ENCODE peak calls at places on chromosomes 4 and X, in nine cellular contexts. Q is activated CD4-positive, CD25-positive, alpha-beta regulatory T cell treated with anti-CD3 and anti-CD28 coated beads, Interleukin-2, amount 50 U/mL, for 72 hours; P is cardiac fibroblast; K is BE2C; L is H4; T is stimulated activated CD4-positive, alpha-beta T cell treated with anti-CD3 and anti-CD28 coated beads, TNF-alpha, amount 100 ng/mL, for 4 hours; W is fibroblast of the aortic adventitia; S is activated T-helper 1 cell treated with anti-CD3 and anti-CD28 coated beads, Interleukin-2, amount 50 U/mL, for 16 hours; D is stimulated activated CD8-positive, alpha-beta memory T cell treated with anti-CD3 and anti-CD28 coated beads, Interleukin-7, amount 100 ng/mL, for 1 hour. B is an unnamed sample.

GRCh38 chr4:77156912-77157858 is at the start of gene CCNG2:
- DNase-seq in Q (peak), P (peak), K (peak), L (peak), T (peak), W (peak), S (peak), D (peak), B (peak)

GRCh38 chrX:80513620-80514019 is 93.4 kb downstream of the TENT5D start:
- DNase-seq in Q (no peak), P (no peak), K (no peak), L (no peak), T (no peak), W (no peak), S (no peak), D (no peak), B (no peak)

GRCh38 chr4:66741081-66741480 is 804.2 kb downstream of the CENPC start:
- DNase-seq in Q (no peak), P (peak), K (no peak), L (no peak), T (no peak), W (peak), S (no peak), D (no peak), B (no peak)

GRCh38 chr4:153241970-153242847 is 38.0 kb downstream of the TRIM2 start:
- DNase-seq in Q (no peak), P (no peak), K (no peak), L (peak), T (no peak), W (no peak), S (no peak), D (no peak), B (no peak)

GRCh38 chr4:86594559-86595425 is 677 bp downstream of the PTPN13 start:
- DNase-seq in Q (peak), P (peak), K (peak), L (peak), T (no peak), W (peak), S (no peak), D (no peak), B (peak)

GRCh38 chr4:176778063-176778462 is 14.7 kb downstream of the VEGFC start:
- DNase-seq in Q (no peak), P (peak), K (no peak), L (peak), T (no peak), W (peak), S (no peak), D (no peak), B (no peak)

GRCh38 chr4:155972098-155972497 is 18.4 kb upstream of the CTSO start:
- DNase-seq in Q (no peak), P (peak), K (no peak), L (peak), T (no peak), W (peak), S (no peak), D (no peak), B (no peak)

GRCh38 chrX:2828404-2829065 is at the start of gene GYG2:
- DNase-seq in Q (no peak), P (peak), K (peak), L (peak), T (no peak), W (peak), S (no peak), D (no peak), B (no peak)

GRCh38 chr4:125726121-125726520 is 411.4 kb downstream of the FAT4 start:
- DNase-seq in Q (no peak), P (no peak), K (no peak), L (no peak), T (no peak), W (no peak), S (no peak), D (no peak), B (no peak)

GRCh38 chrX:108722561-108722960 is 13.8 kb downstream of the IRS4 start:
- DNase-seq in Q (no peak), P (no peak), K (no peak), L (no peak), T (no peak), W (no peak), S (no peak), D (no peak), B (no peak)

GRCh38 chrX:136047969-136048368 is 62.7 kb downstream of the SLC9A6 start:
- DNase-seq in Q (no peak), P (peak), K (no peak), L (no peak), T (no peak), W (peak), S (no peak), D (no peak), B (no peak)

GRCh38 chr4:55074386-55074785 is 51.0 kb downstream of the KDR start:
- DNase-seq in Q (no peak), P (peak), K (no peak), L (peak), T (no peak), W (peak), S (no peak), D (no peak), B (no peak)

GRCh38 chr4:95465010-95465409 is 83.8 kb downstream of the UNC5C start:
- DNase-seq in Q (no peak), P (peak), K (no peak), L (no peak), T (no peak), W (no peak), S (no peak), D (no peak), B (no peak)

GRCh38 chr4:7134737-7135388 is 57.5 kb upstream of the SORCS2 start:
- DNase-seq in Q (no peak), P (peak), K (no peak), L (peak), T (no peak), W (peak), S (no peak), D (no peak), B (peak)